ENCODE peak calls at places on chromosome 19, in six cellular contexts. H, L, F, A, C and S are unnamed samples.

GRCh38 chr19:10602330-10603083 is 15.4 kb upstream of the AP1M2 start:
- DNase-seq in H (peak), L (peak), F (peak), A (peak), C (peak), S (no peak)

GRCh38 chr19:37893845-37894575 is 12.4 kb downstream of the WDR87 start:
- DNase-seq in H (no peak), L (no peak), F (no peak), A (no peak), C (no peak), S (no peak)

GRCh38 chr19:10508707-10509106 is 5.6 kb upstream of the KEAP1 start:
- DNase-seq in H (no peak), L (peak), F (no peak), A (no peak), C (no peak), S (no peak)

GRCh38 chr19:39411006-39411831 is 1.2 kb upstream of the PLEKHG2 start:
- DNase-seq in H (no peak), L (peak), F (no peak), A (no peak), C (no peak), S (no peak)

GRCh38 chr19:46373573-46374359 is 26.9 kb downstream of the PPP5C start:
- DNase-seq in H (no peak), L (peak), F (no peak), A (no peak), C (peak), S (no peak)

GRCh38 chr19:37980419-37980975 is 73.5 kb downstream of the SIPA1L3 start:
- DNase-seq in H (no peak), L (no peak), F (no peak), A (no peak), C (no peak), S (no peak)

GRCh38 chr19:30596813-30597399 is 224.7 kb downstream of the ZNF536 start:
- DNase-seq in H (no peak), L (no peak), F (no peak), A (no peak), C (no peak), S (no peak)

GRCh38 chr19:45834970-45835369 is 19.9 kb upstream of the RSPH6A start:
- DNase-seq in H (no peak), L (no peak), F (no peak), A (no peak), C (no peak), S (no peak)

GRCh38 chr19:7850975-7851622 is 21.1 kb downstream of the EVI5L start:
- DNase-seq in H (no peak), L (no peak), F (no peak), A (no peak), C (no peak), S (no peak)

GRCh38 chr19:17860993-17861360 is 1.3 kb downstream of the RPL18A start:
- DNase-seq in H (no peak), L (no peak), F (no peak), A (no peak), C (no peak), S (no peak)

GRCh38 chr19:42292963-42293362 is 9.0 kb upstream of the PRR19 start:
- DNase-seq in H (no peak), L (no peak), F (no peak), A (no peak), C (no peak), S (no peak)

GRCh38 chr19:33700408-33700757 is 78.6 kb downstream of the CHST8 start:
- DNase-seq in H (no peak), L (no peak), F (no peak), A (no peak), C (no peak), S (no peak)

GRCh38 chr19:56106397-56106849 is 14.7 kb downstream of the ZNF787 start:
- DNase-seq in H (no peak), L (no peak), F (no peak), A (no peak), C (no peak), S (no peak)

GRCh38 chr19:58059003-58059671 is at the start of gene ZNF135:
- DNase-seq in H (peak), L (peak), F (no peak), A (peak), C (peak), S (no peak)